ENCODE peak calls at places on chromosome 1, in nine cellular contexts. T is ovary, F is spleen, I is lower lobe of right lung, W is OCI-LY7, R is Panc1, V is left ventricle myocardium inferior, J is tibial artery, Z is stomach. B is an unnamed sample. For H3K36me3, the result is how much of the 10 kb centered on the place peaks cover.

GRCh38 chr1:172352435-172352834 is 68.0 kb upstream of the C1orf105 start:
- DNase-seq in T (no peak), F (no peak), I (no peak), W (no peak), R (peak), V (no peak), J (no peak), Z (no peak), B (no peak)

GRCh38 chr1:171611306-171611705 is 10.7 kb upstream of the MYOCOS start:
- DNase-seq in T (no peak), F (no peak), I (no peak), W (no peak), R (no peak), V (no peak), J (no peak), Z (no peak), B (no peak)

GRCh38 chr1:12384836-12385456 is 155.1 kb downstream of the VPS13D start:
- DNase-seq in T (no peak), F (no peak), I (no peak), W (no peak), R (no peak), V (no peak), J (no peak), Z (no peak), B (no peak)

GRCh38 chr1:155466996-155467395 is 95.6 kb downstream of the ASH1L start:
- DNase-seq in T (no peak), F (no peak), I (no peak), W (no peak), R (peak), V (no peak), J (no peak), Z (no peak), B (peak)

GRCh38 chr1:59669752-59670312 is 144.9 kb upstream of the HOOK1 start:
- DNase-seq in T (peak), F (no peak), I (no peak), W (no peak), R (no peak), V (peak), J (peak), Z (no peak), B (no peak)

GRCh38 chr1:237619553-237619952 is 271.2 kb downstream of the ZP4 start:
- DNase-seq in T (no peak), F (no peak), I (no peak), W (no peak), R (no peak), V (no peak), J (no peak), Z (no peak), B (no peak)

GRCh38 chr1:48387409-48387808 is 84.6 kb downstream of the SPATA6 start:
- DNase-seq in T (no peak), F (no peak), I (no peak), W (no peak), R (no peak), V (no peak), J (no peak), Z (no peak), B (no peak)

GRCh38 chr1:209742409-209743144 is 13.3 kb upstream of the TRAF3IP3 start:
- DNase-seq in T (no peak), F (no peak), I (no peak), W (peak), R (no peak), V (no peak), J (no peak), Z (no peak), B (no peak)

GRCh38 chr1:94383966-94384408 is 34.2 kb upstream of the ABCD3 start:
- DNase-seq in T (no peak), F (no peak), I (no peak), W (no peak), R (no peak), V (no peak), J (no peak), Z (no peak), B (no peak)

GRCh38 chr1:117093870-117094621 is 27.5 kb downstream of the TRIM45 start:
- DNase-seq in T (no peak), F (no peak), I (no peak), W (peak), R (no peak), V (no peak), J (no peak), Z (no peak), B (peak)

GRCh38 chr1:1090424-1091343 is 16.6 kb upstream of the RNF223 start:
- DNase-seq in T (peak), F (peak), I (peak), W (no peak), R (no peak), V (peak), J (peak), Z (no peak), B (no peak)

GRCh38 chr1:18304151-18304869 is 176.4 kb upstream of the KLHDC7A start:
- DNase-seq in T (no peak), F (no peak), I (no peak), W (no peak), R (no peak), V (no peak), J (no peak), Z (no peak), B (no peak)

GRCh38 chr1:182806015-182806678 is 16.6 kb downstream of the NPL start:
- DNase-seq in T (no peak), F (no peak), I (no peak), W (peak), R (no peak), V (no peak), J (no peak), Z (no peak), B (no peak)

GRCh38 chr1:21896652-21897532 is 40.2 kb downstream of the HSPG2 start:
- DNase-seq in T (peak), F (peak), I (peak), W (no peak), R (no peak), V (peak), J (peak), Z (peak), B (no peak)

GRCh38 chr1:156821801-156822200 is 5.2 kb upstream of the SH2D2A start:
- DNase-seq in T (no peak), F (no peak), I (no peak), W (no peak), R (no peak), V (no peak), J (no peak), Z (no peak), B (no peak)

GRCh38 chr1:201941420-201942128 is 4.8 kb downstream of the LMOD1 start:
- DNase-seq in T (peak), F (no peak), I (no peak), W (no peak), R (no peak), V (no peak), J (no peak), Z (no peak), B (no peak)

GRCh38 chr1:201939271-201939973 is 6.9 kb downstream of the LMOD1 start:
- DNase-seq in T (no peak), F (no peak), I (no peak), W (no peak), R (no peak), V (no peak), J (no peak), Z (no peak), B (no peak)

GRCh38 chr1:201944002-201944401 is 2.3 kb downstream of the LMOD1 start:
- DNase-seq in T (no peak), F (no peak), I (no peak), W (no peak), R (no peak), V (no peak), J (no peak), Z (no peak), B (no peak)

GRCh38 chr1:201944639-201945038 is 1.7 kb downstream of the LMOD1 start:
- DNase-seq in T (no peak), F (no peak), I (no peak), W (no peak), R (no peak), V (no peak), J (no peak), Z (no peak), B (no peak)

DNA sequence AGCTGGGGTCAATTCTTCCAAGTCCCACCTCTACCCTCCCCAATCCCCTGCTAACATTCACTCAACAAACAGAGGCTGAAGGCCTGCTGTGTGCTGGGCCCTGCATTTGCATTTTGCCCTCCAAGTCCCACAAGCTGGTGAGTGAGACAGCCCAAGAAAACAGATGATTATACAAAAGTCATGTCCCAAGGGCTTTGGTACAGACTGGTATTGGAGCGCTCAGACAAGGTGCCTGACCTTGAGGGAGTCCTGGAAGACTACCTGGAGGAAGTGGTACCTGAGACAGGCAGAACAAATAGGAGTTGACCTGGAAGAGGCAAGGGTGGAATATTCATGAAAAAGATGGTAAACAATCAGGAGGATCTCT is 4.2 kb downstream of the LMOD1 start:
- DNase-seq in T (no peak), F (no peak), I (no peak), W (no peak), R (no peak), V (no peak), J (no peak), Z (no peak), B (no peak)
- H3K4me3 ChIP-seq in T (peak), F (no peak), I (peak), W (no peak), R (no peak), V (peak), J (peak), Z (peak), B (no peak)

GRCh38 chr1:186708578-186709203 is 28.5 kb upstream of the PTGS2 start:
- DNase-seq in T (no peak), F (no peak), I (no peak), W (no peak), R (no peak), V (no peak), J (no peak), Z (no peak), B (no peak)

GRCh38 chr1:186715887-186716809 is 35.9 kb upstream of the PTGS2 start:
- DNase-seq in T (no peak), F (no peak), I (no peak), W (no peak), R (no peak), V (no peak), J (no peak), Z (no peak), B (no peak)

DNA sequence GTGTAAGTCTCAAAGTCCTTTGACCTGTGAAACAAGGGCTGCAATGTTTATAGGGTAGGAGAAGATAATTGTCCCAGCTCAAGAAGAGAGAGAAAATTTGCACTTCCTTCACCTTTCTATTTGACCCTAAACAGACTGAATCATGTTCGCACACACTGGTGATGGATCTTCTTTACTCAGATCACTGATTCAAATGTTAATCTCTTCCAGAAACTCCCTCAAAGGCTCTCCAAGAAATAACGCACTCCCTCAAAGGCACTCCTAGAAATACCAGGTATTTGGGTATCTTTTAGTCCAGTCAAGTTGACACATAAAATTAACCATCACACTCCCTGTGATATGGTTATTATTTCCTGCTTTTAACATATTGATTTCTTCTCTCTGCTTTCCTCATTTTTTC is 30.5 kb upstream of the PTGS2 start:
- DNase-seq in T (no peak), F (no peak), I (no peak), W (no peak), R (no peak), V (no peak), J (no peak), Z (no peak), B (no peak)
- H3K36me3 ChIP-seq in T (under half), F (under half), I (under half), W (under half), R (under half), V (under half), J (under half), Z (under half), B (under half)

GRCh38 chr1:42931108-42931539 is 27.5 kb downstream of the SLC2A1 start:
- DNase-seq in T (no peak), F (peak), I (no peak), W (peak), R (no peak), V (no peak), J (no peak), Z (no peak), B (peak)
- H3K4me3 ChIP-seq in T (no peak), F (no peak), I (no peak), W (peak), R (no peak), V (no peak), J (no peak), Z (no peak), B (no peak)

DNA sequence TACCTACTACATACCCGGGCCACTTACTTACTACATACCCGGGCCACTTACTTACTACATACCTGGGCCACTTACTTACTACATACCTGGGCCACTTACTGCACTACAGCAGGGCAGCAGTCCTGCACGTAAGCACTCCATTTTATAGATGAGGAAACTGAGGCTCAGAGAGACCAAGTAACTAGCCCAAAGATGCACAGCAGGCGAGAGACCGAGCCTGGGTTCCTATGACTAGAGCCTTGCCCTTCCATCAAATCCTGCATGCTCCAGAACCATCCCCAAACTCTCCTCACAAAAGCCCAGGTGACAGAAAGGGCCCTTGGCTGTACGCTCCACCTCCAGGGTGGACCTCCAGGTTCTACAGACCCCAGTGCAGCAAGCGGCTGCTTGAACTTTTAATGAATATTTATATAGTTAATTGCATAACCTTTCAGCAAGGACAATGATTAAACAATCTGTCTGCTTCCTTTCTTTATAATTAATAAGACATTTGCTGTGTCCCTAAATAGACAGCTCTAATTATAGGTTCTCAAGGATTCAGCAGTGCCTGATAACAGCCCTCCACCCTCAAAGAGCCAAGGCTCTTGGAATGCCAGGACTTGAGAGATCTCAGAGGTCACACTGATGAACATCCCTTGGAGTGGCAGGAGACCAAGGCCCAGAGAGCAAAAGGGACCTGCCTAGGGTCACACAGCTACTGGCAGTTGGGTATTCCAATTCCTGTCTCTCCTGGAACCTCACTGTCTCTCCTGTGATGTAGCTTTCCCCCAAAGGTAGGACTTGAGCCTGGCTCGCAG is 43.4 kb downstream of the LRP8 start:
- DNase-seq in T (no peak), F (no peak), I (no peak), W (no peak), R (no peak), V (no peak), J (no peak), Z (no peak), B (no peak)
- H3K36me3 ChIP-seq in T (under half), F (under half), I (under half), W (half or more), R (under half), V (under half), J (under half), Z (under half), B (half or more)

GRCh38 chr1:147699686-147700041 is 29.3 kb upstream of the ACP6 start:
- DNase-seq in T (no peak), F (no peak), I (no peak), W (no peak), R (no peak), V (no peak), J (no peak), Z (no peak), B (no peak)

DNA sequence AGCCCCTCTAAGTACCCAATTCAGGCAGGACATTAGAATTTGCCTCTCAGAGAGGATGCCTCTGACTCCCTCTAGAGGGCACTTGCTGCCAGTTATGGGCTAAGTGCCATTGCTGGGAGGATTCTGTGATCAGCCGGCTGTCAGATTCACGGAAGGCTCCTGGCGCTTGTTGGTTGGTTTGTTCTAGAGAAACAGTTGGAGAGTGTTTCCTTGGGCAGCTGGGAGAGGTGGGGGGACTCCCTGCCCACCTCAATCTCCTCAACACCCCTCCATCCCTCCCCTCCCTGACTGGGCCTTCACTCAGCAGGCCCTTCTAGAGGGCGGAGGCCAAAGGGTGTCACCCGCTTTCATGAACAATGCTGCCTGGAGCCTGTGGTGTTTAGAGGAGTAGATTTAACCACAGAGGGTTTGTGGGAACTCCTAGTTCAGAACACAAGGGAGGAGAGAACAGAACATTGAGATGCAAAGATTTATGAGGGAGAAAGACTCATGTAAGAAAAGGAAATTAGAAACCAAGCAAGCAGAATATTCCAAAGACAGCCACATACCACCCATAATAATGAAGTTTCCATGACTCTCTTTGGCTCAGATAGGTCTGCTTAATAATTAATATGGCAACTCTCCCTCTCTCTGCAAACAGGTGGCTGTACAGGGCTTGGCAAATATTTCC is 29.9 kb upstream of the ACP6 start:
- DNase-seq in T (peak), F (no peak), I (peak), W (peak), R (no peak), V (peak), J (peak), Z (peak), B (peak)
- H3K4me3 ChIP-seq in T (no peak), F (no peak), I (no peak), W (no peak), R (no peak), V (no peak), J (no peak), Z (no peak), B (no peak)

GRCh38 chr1:206661161-206661820 is 23.4 kb upstream of the MAPKAPK2 start:
- DNase-seq in T (no peak), F (no peak), I (no peak), W (no peak), R (no peak), V (no peak), J (no peak), Z (no peak), B (no peak)
- H3K36me3 ChIP-seq in T (under half), F (under half), I (under half), W (under half), R (under half), V (under half), J (under half), Z (under half), B (under half)

DNA sequence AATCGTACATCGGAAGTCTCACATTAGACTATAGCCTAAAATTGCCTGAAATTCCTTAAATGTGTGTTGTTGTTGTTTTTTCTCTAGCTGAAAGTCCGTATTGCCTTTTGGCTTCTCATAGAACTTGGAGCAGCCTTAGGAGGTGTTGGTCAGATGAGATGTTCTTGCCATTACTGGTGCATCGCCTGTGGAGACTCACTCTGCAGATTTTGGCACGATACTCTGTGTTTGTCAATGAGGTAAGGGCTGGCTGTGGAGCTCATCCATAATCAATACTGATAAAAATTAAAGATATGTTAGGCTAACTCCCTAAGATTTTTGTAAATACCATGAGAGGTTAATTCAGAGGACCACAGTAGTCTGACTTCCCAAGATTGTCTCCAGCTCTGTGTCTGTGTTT is 28.9 kb downstream of the AGT start:
- DNase-seq in T (no peak), F (no peak), I (no peak), W (no peak), R (no peak), V (no peak), J (no peak), Z (no peak), B (no peak)
- H3K4me3 ChIP-seq in T (no peak), F (no peak), I (no peak), W (no peak), R (no peak), V (no peak), J (no peak), Z (no peak), B (no peak)

B was measured in MG63.